ENCODE peak calls at places on chromosomes 11 and 22, in six cellular contexts. S is HepG2, J is HCT116, A is H1, C is K562, D is NT2/D1. I is an unnamed sample.

GRCh38 chr11:36041988-36042606 is 98.2 kb downstream of the LDLRAD3 start:
- DNase-seq in S (no peak), J (no peak), A (no peak), C (peak), D (no peak), I (no peak)

GRCh38 chr22:40855960-40856512 is 403 bp downstream of the ST13 start:
- DNase-seq in S (no peak), J (no peak), A (no peak), C (peak), D (no peak), I (no peak)

GRCh38 chr11:803770-804598 is 1.0 kb downstream of the PIDD1 start:
- DNase-seq in S (no peak), J (no peak), A (no peak), C (no peak), D (no peak), I (no peak)

GRCh38 chr11:92667446-92668165 is 301.8 kb upstream of the MTNR1B start:
- DNase-seq in S (no peak), J (no peak), A (peak), C (no peak), D (peak), I (no peak)

GRCh38 chr11:133934599-133935550 is 21.9 kb downstream of the IGSF9B start:
- DNase-seq in S (peak), J (peak), A (no peak), C (peak), D (no peak), I (no peak)

GRCh38 chr22:44473580-44473979 is 24.5 kb downstream of the RTL6 start:
- DNase-seq in S (no peak), J (no peak), A (no peak), C (no peak), D (no peak), I (no peak)

GRCh38 chr11:45158891-45159605 is 12.6 kb downstream of the PRDM11 start:
- DNase-seq in S (no peak), J (no peak), A (no peak), C (no peak), D (no peak), I (no peak)

GRCh38 chr11:124760806-124761205 is 1.3 kb downstream of the ESAM start:
- DNase-seq in S (no peak), J (no peak), A (no peak), C (no peak), D (no peak), I (no peak)

GRCh38 chr11:70073881-70074371 is 4.2 kb upstream of the ANO1 start:
- DNase-seq in S (no peak), J (no peak), A (no peak), C (no peak), D (no peak), I (no peak)

GRCh38 chr22:47197735-47198500 is 435.5 kb downstream of the TBC1D22A start:
- DNase-seq in S (no peak), J (no peak), A (no peak), C (no peak), D (no peak), I (no peak)

GRCh38 chr11:20367313-20367948 is 3.9 kb downstream of the HTATIP2 start:
- DNase-seq in S (peak), J (peak), A (no peak), C (peak), D (no peak), I (no peak)

GRCh38 chr11:35549787-35550186 is 24.4 kb upstream of the PAMR1 start:
- DNase-seq in S (no peak), J (no peak), A (no peak), C (no peak), D (no peak), I (no peak)

GRCh38 chr11:34235591-34236071 is 122.2 kb downstream of the ABTB2 start:
- DNase-seq in S (no peak), J (no peak), A (no peak), C (no peak), D (no peak), I (no peak)

GRCh38 chr11:68863553-68864265 is 22.0 kb upstream of the CPT1A start:
- DNase-seq in S (no peak), J (no peak), A (no peak), C (no peak), D (no peak), I (no peak)

GRCh38 chr11:110968348-110969062 is 256.3 kb upstream of the ARHGAP20 start:
- DNase-seq in S (no peak), J (no peak), A (no peak), C (no peak), D (no peak), I (no peak)

GRCh38 chr11:40421187-40421586 is 1038.3 kb downstream of the LRRC4C start:
- DNase-seq in S (no peak), J (no peak), A (no peak), C (no peak), D (no peak), I (no peak)

GRCh38 chr11:92829121-92829520 is 140.3 kb upstream of the MTNR1B start:
- DNase-seq in S (no peak), J (no peak), A (no peak), C (no peak), D (no peak), I (no peak)

GRCh38 chr11:70298243-70298915 is 27.9 kb downstream of the PPFIA1 start:
- DNase-seq in S (no peak), J (no peak), A (no peak), C (no peak), D (no peak), I (no peak)

GRCh38 chr22:24146190-24146616 is 35.1 kb upstream of the SUSD2 start:
- DNase-seq in S (peak), J (no peak), A (no peak), C (peak), D (peak), I (no peak)

GRCh38 chr11:27183672-27184457 is 143.2 kb downstream of the BBOX1 start:
- DNase-seq in S (peak), J (peak), A (no peak), C (peak), D (peak), I (peak)

GRCh38 chr22:19626042-19626560 is 88.2 kb upstream of the SEPTIN5 start:
- DNase-seq in S (no peak), J (no peak), A (no peak), C (no peak), D (no peak), I (no peak)

GRCh38 chr11:18312012-18312411 is 9.9 kb downstream of the HPS5 start:
- DNase-seq in S (no peak), J (no peak), A (no peak), C (no peak), D (no peak), I (no peak)

GRCh38 chr11:34731596-34731995 is 110.7 kb downstream of the EHF start:
- DNase-seq in S (no peak), J (no peak), A (no peak), C (no peak), D (no peak), I (no peak)

GRCh38 chr11:86134580-86135318 is 65.9 kb upstream of the PICALM start:
- DNase-seq in S (peak), J (no peak), A (no peak), C (peak), D (no peak), I (no peak)

GRCh38 chr11:19644316-19644715 is 68.3 kb upstream of the NAV2 start:
- DNase-seq in S (no peak), J (no peak), A (no peak), C (no peak), D (no peak), I (no peak)

GRCh38 chr11:86577663-86578636 is 94.5 kb downstream of the ME3 start:
- DNase-seq in S (peak), J (peak), A (no peak), C (no peak), D (no peak), I (no peak)

GRCh38 chr11:67627788-67628624 is 1.7 kb downstream of the NUDT8 start:
- DNase-seq in S (no peak), J (no peak), A (no peak), C (no peak), D (no peak), I (no peak)

GRCh38 chr11:134463716-134464115 is 51.7 kb upstream of the B3GAT1 start:
- DNase-seq in S (no peak), J (no peak), A (no peak), C (no peak), D (no peak), I (no peak)

GRCh38 chr22:48397531-48398180 is 1430.0 kb downstream of the BRD1 start:
- DNase-seq in S (no peak), J (no peak), A (no peak), C (no peak), D (no peak), I (no peak)

GRCh38 chr11:119727523-119728081 is 1.4 kb downstream of the NECTIN1 start:
- DNase-seq in S (no peak), J (no peak), A (no peak), C (peak), D (no peak), I (no peak)

GRCh38 chr11:31442086-31442485 is 67.3 kb downstream of the IMMP1L start:
- DNase-seq in S (peak), J (no peak), A (no peak), C (no peak), D (no peak), I (no peak)

GRCh38 chr22:23497016-23497885 is 82.8 kb downstream of the IGLL1 start:
- DNase-seq in S (no peak), J (no peak), A (no peak), C (no peak), D (no peak), I (no peak)

GRCh38 chr11:67304511-67305113 is 1.3 kb downstream of the SSH3 start:
- DNase-seq in S (no peak), J (no peak), A (no peak), C (no peak), D (no peak), I (no peak)

GRCh38 chr22:44484618-44485017 is 13.4 kb downstream of the RTL6 start:
- DNase-seq in S (no peak), J (no peak), A (no peak), C (no peak), D (no peak), I (no peak)

GRCh38 chr22:23773247-23774113 is 831 bp downstream of the MMP11 start:
- DNase-seq in S (no peak), J (no peak), A (no peak), C (no peak), D (no peak), I (no peak)

GRCh38 chr11:124716596-124716995 is 23.1 kb upstream of the NRGN start:
- DNase-seq in S (no peak), J (no peak), A (no peak), C (no peak), D (no peak), I (no peak)

GRCh38 chr11:116553482-116553881 is 219.3 kb downstream of the BUD13 start:
- DNase-seq in S (no peak), J (no peak), A (no peak), C (peak), D (no peak), I (no peak)

GRCh38 chr22:29459773-29460172 is 20.2 kb upstream of the NEFH start:
- DNase-seq in S (no peak), J (no peak), A (no peak), C (no peak), D (no peak), I (no peak)

GRCh38 chr11:35474677-35475076 is 50.7 kb downstream of the PAMR1 start:
- DNase-seq in S (no peak), J (no peak), A (no peak), C (no peak), D (no peak), I (no peak)

GRCh38 chr11:33182246-33182878 is 21.1 kb upstream of the CSTF3 start:
- DNase-seq in S (peak), J (no peak), A (no peak), C (no peak), D (no peak), I (no peak)

DNA sequence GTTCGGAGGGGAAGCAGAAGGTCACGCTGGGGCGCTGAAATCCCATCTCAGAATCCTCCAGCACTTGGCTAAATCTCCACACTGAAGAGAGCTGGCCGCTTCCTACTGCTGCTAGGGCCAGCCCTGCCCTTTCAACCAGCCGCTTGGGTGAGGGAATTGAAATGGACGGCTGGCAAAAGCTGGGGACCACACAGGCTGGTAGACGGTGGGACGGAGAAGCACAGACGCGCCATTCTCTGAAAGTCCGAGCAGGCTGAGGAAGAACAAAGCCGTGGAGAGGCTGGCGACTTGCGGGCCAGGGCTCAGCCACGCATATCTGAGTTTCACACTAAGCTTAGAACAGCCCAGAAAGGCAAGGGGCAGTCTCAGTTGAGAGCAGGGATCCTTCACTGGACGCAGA is 3.6 kb downstream of the EHD1 start:
- DNase-seq in S (no peak), J (no peak), A (no peak), C (no peak), D (no peak), I (no peak)
- H3K9ac ChIP-seq in S (no peak), J (no peak), A (no peak), C (peak), D (no peak), I (peak)

GRCh38 chr11:12131943-12132789 is 21.8 kb downstream of the MICAL2 start:
- DNase-seq in S (no peak), J (no peak), A (no peak), C (no peak), D (no peak), I (no peak)
- TF ChIP-seq ZNF274 in S (no peak), J (no peak), A (no peak), C (no peak), D (no peak), I (no peak)

DNA sequence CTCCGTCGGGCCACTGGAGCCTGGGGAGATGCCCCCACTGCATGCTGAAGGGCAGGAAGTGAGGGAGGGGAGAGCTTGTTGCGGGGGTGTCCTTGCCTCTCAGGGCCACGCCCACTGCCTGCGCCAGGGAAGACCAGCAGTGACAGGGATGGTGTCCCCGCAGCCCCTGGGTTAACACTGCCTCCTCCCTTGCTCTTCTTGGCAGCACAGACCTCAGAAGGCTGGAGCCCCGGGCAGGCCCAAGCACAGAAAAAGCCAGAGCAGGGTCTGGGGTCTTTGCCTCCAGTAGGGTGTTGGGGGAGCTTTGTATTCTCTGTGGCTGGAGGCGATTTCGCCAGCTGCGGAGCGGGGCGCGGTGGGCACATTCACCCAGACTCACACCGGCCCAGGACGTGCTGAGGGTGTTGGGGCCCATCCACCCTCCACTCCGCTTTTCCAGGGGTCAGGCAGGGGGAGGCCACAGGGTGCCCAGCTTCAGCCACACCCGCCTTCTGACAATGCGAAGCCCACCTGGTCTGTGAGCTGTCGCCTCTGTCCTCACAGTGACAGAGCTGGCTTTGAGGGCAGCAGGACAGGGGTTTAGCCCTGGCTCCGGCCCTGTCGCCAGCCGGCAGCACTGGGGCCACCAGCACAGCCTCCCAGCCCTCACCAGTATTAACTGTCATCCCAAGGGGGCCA is 83.7 kb downstream of the CDKN1C start:
- DNase-seq in S (no peak), J (no peak), A (no peak), C (no peak), D (no peak), I (no peak)
- H3K9ac ChIP-seq in S (no peak), J (no peak), A (no peak), C (peak), D (peak), I (no peak)

GRCh38 chr22:36887164-36887563 is 26.3 kb upstream of the CSF2RB start:
- DNase-seq in S (no peak), J (no peak), A (no peak), C (no peak), D (no peak), I (no peak)

GRCh38 chr22:36881504-36882245 is 20.9 kb downstream of the NCF4 start:
- DNase-seq in S (no peak), J (no peak), A (no peak), C (no peak), D (no peak), I (no peak)

GRCh38 chr22:36885474-36885873 is 24.7 kb downstream of the NCF4 start:
- DNase-seq in S (no peak), J (no peak), A (no peak), C (no peak), D (no peak), I (no peak)

GRCh38 chr22:36886016-36886415 is 25.2 kb downstream of the NCF4 start:
- DNase-seq in S (no peak), J (no peak), A (no peak), C (no peak), D (no peak), I (no peak)

GRCh38 chr22:36884314-36885158 is 23.7 kb downstream of the NCF4 start:
- DNase-seq in S (no peak), J (no peak), A (no peak), C (no peak), D (no peak), I (no peak)
- TF ChIP-seq ZNF274 in S (no peak), J (no peak), A (no peak), C (no peak), D (no peak), I (no peak)

GRCh38 chr11:109796253-109796652 is 296.9 kb upstream of the ZC3H12C start:
- DNase-seq in S (no peak), J (peak), A (no peak), C (no peak), D (no peak), I (no peak)

GRCh38 chr11:109798521-109798920 is 294.7 kb upstream of the ZC3H12C start:
- DNase-seq in S (no peak), J (no peak), A (no peak), C (no peak), D (no peak), I (no peak)

GRCh38 chr11:109791337-109791736 is 301.9 kb upstream of the ZC3H12C start:
- DNase-seq in S (no peak), J (no peak), A (no peak), C (no peak), D (no peak), I (no peak)

GRCh38 chr11:109794501-109794900 is 298.7 kb upstream of the ZC3H12C start:
- DNase-seq in S (no peak), J (no peak), A (no peak), C (no peak), D (no peak), I (no peak)

DNA sequence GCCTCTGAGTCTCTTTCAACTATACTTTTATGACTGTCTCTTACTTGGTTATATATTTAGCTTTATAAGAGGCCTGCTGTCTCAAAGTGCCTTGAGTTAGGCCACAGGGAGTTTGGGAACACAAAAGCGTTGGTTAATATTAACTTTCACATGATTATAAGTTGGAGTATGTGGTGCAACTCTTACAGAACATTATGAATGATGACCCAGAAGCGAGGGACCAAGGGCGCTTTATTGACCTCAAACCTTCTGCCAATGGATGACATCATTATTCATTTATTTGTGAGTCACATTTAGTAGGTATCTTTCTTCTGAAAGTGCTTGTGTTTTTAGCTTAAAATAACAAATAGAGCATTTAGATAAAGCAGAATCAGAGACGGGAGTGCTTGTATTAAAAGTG is 298.0 kb upstream of the ZC3H12C start:
- DNase-seq in S (no peak), J (no peak), A (no peak), C (no peak), D (no peak), I (no peak)
- H3K9ac ChIP-seq in S (no peak), J (no peak), A (no peak), C (no peak), D (no peak), I (no peak)

GRCh38 chr22:36194385-36194784 is 7.2 kb downstream of the APOL4 start:
- DNase-seq in S (no peak), J (no peak), A (no peak), C (no peak), D (no peak), I (no peak)

GRCh38 chr22:36192601-36193000 is 9.0 kb downstream of the APOL4 start:
- DNase-seq in S (no peak), J (no peak), A (no peak), C (no peak), D (no peak), I (no peak)

GRCh38 chr22:36193171-36193570 is 8.4 kb downstream of the APOL4 start:
- DNase-seq in S (no peak), J (no peak), A (no peak), C (no peak), D (no peak), I (no peak)

GRCh38 chr22:36193577-36193976 is 8.0 kb downstream of the APOL4 start:
- DNase-seq in S (no peak), J (no peak), A (no peak), C (no peak), D (no peak), I (no peak)

DNA sequence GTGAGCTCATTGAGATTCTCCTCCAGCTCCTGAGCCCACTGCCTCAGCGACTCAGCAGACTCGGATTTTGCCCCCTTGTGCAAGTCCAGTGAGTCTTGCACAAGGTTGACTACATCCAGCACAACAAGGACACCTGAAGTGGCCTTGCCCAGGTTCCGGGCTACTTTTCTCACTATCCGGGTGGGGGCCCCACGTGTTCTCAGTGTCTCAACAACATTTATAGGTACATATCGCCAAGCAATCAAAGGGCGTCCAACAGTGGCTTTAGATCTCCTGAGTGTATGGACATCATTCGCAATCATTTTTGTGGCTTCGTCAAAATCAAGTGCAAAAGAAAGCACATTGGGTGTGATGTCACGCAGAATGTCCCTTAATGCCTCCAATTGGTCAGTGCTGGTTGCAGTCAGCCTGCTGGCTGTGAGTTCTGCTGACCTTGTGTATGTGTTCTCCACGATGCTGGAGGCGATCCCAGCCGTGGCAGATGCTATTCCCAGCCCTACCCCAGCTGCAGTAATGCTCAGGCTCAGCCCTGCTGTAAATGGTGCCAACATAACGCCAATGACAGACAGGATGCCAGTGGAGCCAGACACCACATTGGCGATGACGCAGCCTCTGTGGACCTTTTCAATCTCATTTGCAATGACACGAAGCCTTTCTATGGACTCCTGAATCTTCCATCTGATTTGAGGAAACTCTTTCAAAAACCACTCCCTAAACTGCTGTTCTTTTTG is 10.3 kb downstream of the APOL4 start:
- DNase-seq in S (no peak), J (no peak), A (no peak), C (no peak), D (no peak), I (no peak)
- TF ChIP-seq ZNF274 in S (no peak), J (no peak), A (no peak), C (no peak), D (no peak), I (no peak)